ENCODE peak calls at places on chromosome X, in four cellular contexts. One of them, this sample, is unnamed.

GRCh38 chrX:104987063-104987462 is 233.4 kb downstream of the TEX13A start:
- DNase-seq in cardiac muscle cell: no peak
- DNase-seq in lung: no peak
- DNase-seq in heart right ventricle: no peak
- DNase-seq in this sample: no peak

GRCh38 chrX:131704136-131704695 is 160.3 kb downstream of the OR13H1 start:
- DNase-seq in heart right ventricle: peak; percentile 8
- DNase-seq in lung: peak; percentile 89
- DNase-seq in cardiac muscle cell: no peak
- DNase-seq in this sample: no peak

GRCh38 chrX:37491686-37492085 is 79.8 kb upstream of the LANCL3 start:
- DNase-seq in heart right ventricle: no peak
- DNase-seq in lung: no peak
- DNase-seq in cardiac muscle cell: no peak
- DNase-seq in this sample: no peak

GRCh38 chrX:40079572-40079971 is 18.2 kb downstream of the BCOR start:
- DNase-seq in heart right ventricle: no peak
- DNase-seq in lung: no peak
- DNase-seq in cardiac muscle cell: no peak
- DNase-seq in this sample: peak; percentile 80

GRCh38 chrX:102669526-102669925 is 18.2 kb downstream of the GPRASP1 start:
- DNase-seq in lung: no peak
- DNase-seq in cardiac muscle cell: no peak
- DNase-seq in heart right ventricle: no peak
- DNase-seq in this sample: no peak

GRCh38 chrX:9227276-9227675 is 193.3 kb upstream of the FAM9B start:
- DNase-seq in heart right ventricle: no peak
- DNase-seq in lung: no peak
- DNase-seq in cardiac muscle cell: no peak
- DNase-seq in this sample: no peak

GRCh38 chrX:26952213-26952612 is 510.9 kb downstream of the PPP4R3C start:
- DNase-seq in cardiac muscle cell: no peak
- DNase-seq in lung: no peak
- DNase-seq in heart right ventricle: no peak
- DNase-seq in this sample: no peak

GRCh38 chrX:21702725-21703228 is 44.6 kb upstream of the KLHL34 start:
- DNase-seq in heart right ventricle: no peak
- DNase-seq in lung: no peak
- DNase-seq in cardiac muscle cell: no peak
- DNase-seq in this sample: no peak

GRCh38 chrX:129649268-129650182 is 5.2 kb downstream of the APLN start:
- DNase-seq in lung: no peak
- DNase-seq in heart right ventricle: no peak
- DNase-seq in cardiac muscle cell: no peak
- DNase-seq in this sample: no peak

GRCh38 chrX:102341867-102342266 is 94.9 kb downstream of the NXF2 start:
- DNase-seq in heart right ventricle: no peak
- DNase-seq in lung: no peak
- DNase-seq in cardiac muscle cell: no peak
- DNase-seq in this sample: no peak

GRCh38 chrX:39726810-39727209 is 370.9 kb downstream of the BCOR start:
- DNase-seq in heart right ventricle: peak; percentile 25
- DNase-seq in lung: no peak
- DNase-seq in cardiac muscle cell: no peak
- DNase-seq in this sample: no peak

DNA sequence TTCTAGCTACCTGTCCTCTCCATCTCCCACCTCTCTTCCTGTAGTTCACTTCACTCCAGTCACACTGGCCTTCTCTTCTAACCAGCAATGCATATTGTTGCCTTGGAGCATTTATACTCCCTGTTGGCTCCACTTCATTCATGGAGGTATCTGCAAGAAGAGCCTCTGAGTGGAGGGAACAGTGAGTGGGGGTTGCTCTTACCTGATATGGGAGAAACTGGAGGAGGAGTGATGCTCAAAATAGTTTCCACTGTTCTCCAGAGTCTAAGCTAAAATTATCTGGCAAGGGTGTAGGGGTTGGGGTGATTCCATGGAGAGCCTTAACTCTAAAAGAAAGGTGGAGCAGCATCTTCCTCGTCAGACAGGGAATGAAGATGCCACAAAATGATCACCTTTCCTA is 28.9 kb upstream of the DDX53 start:
- DNase-seq in lung: no peak
- DNase-seq in cardiac muscle cell: no peak
- DNase-seq in heart right ventricle: no peak
- DNase-seq in this sample: no peak
- H3K27ac ChIP-seq in lung: no peak overlapping the region
- H3K27ac ChIP-seq in cardiac muscle cell: no peak overlapping the region
- H3K27ac ChIP-seq in heart right ventricle: no peak overlapping the region
- H3K27ac ChIP-seq in this sample: no peak overlapping the region

GRCh38 chrX:107742754-107743191 is 32.8 kb downstream of the TSC22D3 start:
- DNase-seq in heart right ventricle: no peak
- DNase-seq in lung: no peak
- DNase-seq in cardiac muscle cell: no peak
- DNase-seq in this sample: peak; percentile 56

GRCh38 chrX:107747596-107748161 is 27.9 kb downstream of the TSC22D3 start:
- DNase-seq in heart right ventricle: no peak
- DNase-seq in cardiac muscle cell: peak; percentile 65
- DNase-seq in lung: peak; percentile 48
- DNase-seq in this sample: no peak

GRCh38 chrX:107741318-107741813 is 34.2 kb downstream of the TSC22D3 start:
- DNase-seq in cardiac muscle cell: no peak
- DNase-seq in lung: no peak
- DNase-seq in heart right ventricle: no peak
- DNase-seq in this sample: no peak

GRCh38 chrX:107744868-107745267 is 30.7 kb downstream of the TSC22D3 start:
- DNase-seq in cardiac muscle cell: no peak
- DNase-seq in lung: no peak
- DNase-seq in heart right ventricle: no peak
- DNase-seq in this sample: no peak

DNA sequence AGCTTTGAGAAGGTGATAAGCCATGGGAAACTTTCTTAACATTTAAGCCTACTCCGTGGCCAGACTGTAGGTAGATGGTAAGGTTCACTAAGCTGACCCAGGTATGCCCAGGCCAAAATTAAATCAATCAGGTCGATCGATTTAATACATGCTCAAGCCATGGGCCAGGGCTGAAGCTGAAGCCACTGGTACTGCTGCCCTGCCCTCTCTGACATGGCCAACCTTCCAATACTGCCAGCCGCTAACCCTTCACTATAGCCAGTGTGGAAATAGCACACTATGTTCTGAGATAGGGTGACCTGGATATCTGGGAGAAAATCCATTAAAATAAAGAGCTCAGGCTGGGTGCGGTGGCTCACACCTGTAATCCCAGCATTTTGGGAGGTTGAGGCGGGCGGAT is 31.6 kb downstream of the TSC22D3 start:
- DNase-seq in cardiac muscle cell: no peak
- DNase-seq in heart right ventricle: no peak
- DNase-seq in lung: no peak
- DNase-seq in this sample: no peak
- H3K4me1 ChIP-seq in cardiac muscle cell: peaks cover 64% of the 10 kb centered on the region
- H3K4me1 ChIP-seq in heart right ventricle: peaks cover 52% of the 10 kb centered on the region
- H3K4me1 ChIP-seq in lung: peaks cover 31% of the 10 kb centered on the region
- H3K4me1 ChIP-seq in this sample: no peaks in the 10 kb centered on the region

DNA sequence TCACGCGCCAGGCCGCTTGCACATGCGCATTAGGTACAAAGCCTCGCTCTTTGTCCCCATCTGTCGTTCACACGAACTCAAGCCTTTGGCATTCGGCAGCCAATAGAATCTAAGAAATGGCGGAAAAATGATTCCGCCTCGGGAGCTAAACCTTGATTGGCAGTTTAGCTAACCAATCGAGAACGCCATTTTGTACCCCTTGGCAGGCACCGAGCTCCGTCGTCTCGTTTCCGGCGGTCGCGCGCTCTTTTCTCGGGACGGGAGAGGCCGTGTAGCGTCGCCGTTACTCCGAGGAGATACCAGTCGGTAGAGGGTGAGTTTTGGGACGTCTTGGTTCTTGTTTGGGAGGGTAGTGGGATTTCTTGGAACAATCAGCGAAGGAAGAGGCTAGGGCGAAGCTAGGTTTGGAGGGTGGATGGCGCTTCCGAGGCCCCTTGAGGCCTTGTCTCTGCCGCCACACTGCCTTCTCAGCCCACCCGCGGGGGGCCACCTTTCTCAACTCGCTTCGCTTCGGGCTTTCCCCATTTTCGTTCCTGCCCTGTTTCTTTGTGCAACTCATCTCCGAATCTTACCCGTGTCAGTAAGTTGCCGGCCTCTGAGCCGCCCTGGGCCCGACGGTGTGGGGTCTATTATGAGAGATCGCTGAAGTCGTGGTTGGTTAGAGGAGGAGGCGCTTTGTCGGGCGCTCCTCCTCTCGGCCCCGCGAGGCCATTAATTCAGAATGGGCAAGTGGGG is at the start of gene NONO:
- DNase-seq in cardiac muscle cell: peak; percentile 95
- DNase-seq in heart right ventricle: peak; percentile 74
- DNase-seq in lung: peak; percentile 94
- DNase-seq in this sample: peak; percentile 92
- TF ChIP-seq CTCF in cardiac muscle cell: peak; percentile 15
- TF ChIP-seq CTCF in heart right ventricle: no peak
- TF ChIP-seq CTCF in lung: no peak
- TF ChIP-seq CTCF in this sample: peak; percentile 8

DNA sequence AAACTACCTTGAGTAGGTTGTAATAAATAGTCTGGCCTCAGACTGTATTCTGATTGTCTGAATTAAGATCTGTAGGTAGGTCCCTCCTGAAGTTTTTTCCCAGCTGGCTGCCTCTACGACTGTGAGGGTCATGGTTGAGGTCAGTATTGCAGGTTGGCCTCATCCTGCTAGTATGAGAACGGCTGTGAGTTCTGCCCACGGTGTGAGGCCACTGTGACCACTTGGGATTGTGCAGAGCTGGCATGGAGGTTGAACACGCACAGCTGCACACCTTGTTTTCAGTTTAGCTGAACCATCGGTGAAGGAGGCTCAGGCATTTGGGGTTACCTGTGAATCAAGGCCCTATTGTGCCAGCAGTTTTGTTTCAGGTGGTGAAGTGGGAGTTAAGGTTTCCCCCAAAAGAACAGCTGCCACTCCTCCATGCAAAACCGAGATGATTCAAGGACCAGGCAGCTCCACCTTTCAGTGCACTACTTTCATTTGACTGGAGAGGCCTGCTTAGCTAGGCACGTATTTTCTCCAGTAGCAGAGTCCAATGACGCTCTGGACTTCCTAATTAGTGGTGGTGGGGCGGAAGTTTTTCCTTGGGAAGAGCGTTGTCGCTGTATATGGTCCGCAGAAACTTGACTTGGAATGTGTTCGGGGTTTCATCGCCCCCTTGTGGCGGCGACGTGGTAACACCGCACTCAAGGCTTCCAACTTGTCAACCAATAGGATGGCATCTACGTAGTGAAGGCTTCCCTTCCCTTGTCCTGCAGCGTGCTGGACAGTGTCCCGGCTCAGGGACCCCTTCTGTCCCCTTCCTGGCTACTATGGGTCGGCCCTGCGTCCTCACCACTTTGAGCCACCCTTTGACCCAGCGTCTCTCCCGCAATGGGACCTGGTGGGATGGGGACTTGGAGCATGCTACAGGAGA is 13.8 kb downstream of the CMC4 start:
- DNase-seq in heart right ventricle: peak; percentile 50
- DNase-seq in lung: peak; percentile 64
- DNase-seq in cardiac muscle cell: peak; percentile 73
- DNase-seq in this sample: peak; percentile 85
- H3K27ac ChIP-seq in heart right ventricle: no peak overlapping the region
- H3K27ac ChIP-seq in lung: peak overlapping the region; percentile 37
- H3K27ac ChIP-seq in cardiac muscle cell: peak overlapping the region; percentile 80
- H3K27ac ChIP-seq in this sample: no peak overlapping the region

This sample was measured in endodermal cell.